ENCODE peak calls at places on chromosomes 7 and 10, in six cellular contexts. V is HCT116, U is hepatocyte, K is PC-9, D is K562, F is H1. A is an unnamed sample.

GRCh38 chr10:77160679-77161078 is 476.9 kb downstream of the KCNMA1 start:
- DNase-seq in D (no peak), F (no peak), V (no peak), K (peak; percentile 90), U (no peak), A (peak; percentile 98)

GRCh38 chr10:124669824-124670654 is 74.1 kb downstream of the FAM53B start:
- DNase-seq in V (no peak), K (no peak), F (no peak), U (no peak), D (no peak), A (no peak)

GRCh38 chr7:23468721-23469149 is 1.6 kb downstream of the IGF2BP3 start:
- DNase-seq in F (no peak), D (peak; percentile 32), K (no peak), V (no peak), U (peak; percentile 46), A (no peak)

GRCh38 chr10:734481-734880 is 45.0 kb upstream of the DIP2C start:
- DNase-seq in F (no peak), D (no peak), K (no peak), V (no peak), U (no peak), A (no peak)

GRCh38 chr7:11830582-11831382 is 1.2 kb downstream of the THSD7A start:
- DNase-seq in D (no peak), F (no peak), K (no peak), U (peak; percentile 19), V (no peak), A (peak; percentile 29)

GRCh38 chr7:44213872-44214595 is 13.3 kb downstream of the YKT6 start:
- DNase-seq in D (peak; percentile 54), U (peak; percentile 70), F (peak; percentile 55), V (peak; percentile 36), K (no peak), A (peak; percentile 40)

GRCh38 chr7:95811846-95812445 is 39.6 kb downstream of the DYNC1I1 start:
- DNase-seq in V (no peak), D (no peak), U (peak; percentile 29), K (no peak), F (no peak), A (peak; percentile 56)

GRCh38 chr10:126350216-126350992 is 37.9 kb downstream of the ADAM12 start:
- DNase-seq in F (no peak), D (no peak), U (no peak), V (peak; percentile 8), K (peak; percentile 88), A (peak; percentile 47)

GRCh38 chr10:93991101-93991500 is 2.6 kb upstream of the PLCE1 start:
- DNase-seq in V (no peak), K (no peak), D (no peak), U (no peak), F (no peak), A (peak; percentile 12)

GRCh38 chr7:8440670-8441069 is 7.3 kb downstream of the NXPH1 start:
- DNase-seq in F (no peak), U (no peak), D (no peak), K (no peak), V (no peak), A (no peak)

GRCh38 chr7:8442814-8443304 is 9.4 kb downstream of the NXPH1 start:
- DNase-seq in F (peak; percentile 97), V (no peak), U (peak; percentile 90), K (no peak), D (peak; percentile 65), A (peak; percentile 33)

GRCh38 chr7:8441602-8442294 is 8.3 kb downstream of the NXPH1 start:
- DNase-seq in D (no peak), F (peak; percentile 68), V (no peak), K (no peak), U (no peak), A (no peak)

GRCh38 chr7:8441106-8441590 is 7.7 kb downstream of the NXPH1 start:
- DNase-seq in D (no peak), K (no peak), U (no peak), V (no peak), F (peak; percentile 60), A (no peak)

DNA sequence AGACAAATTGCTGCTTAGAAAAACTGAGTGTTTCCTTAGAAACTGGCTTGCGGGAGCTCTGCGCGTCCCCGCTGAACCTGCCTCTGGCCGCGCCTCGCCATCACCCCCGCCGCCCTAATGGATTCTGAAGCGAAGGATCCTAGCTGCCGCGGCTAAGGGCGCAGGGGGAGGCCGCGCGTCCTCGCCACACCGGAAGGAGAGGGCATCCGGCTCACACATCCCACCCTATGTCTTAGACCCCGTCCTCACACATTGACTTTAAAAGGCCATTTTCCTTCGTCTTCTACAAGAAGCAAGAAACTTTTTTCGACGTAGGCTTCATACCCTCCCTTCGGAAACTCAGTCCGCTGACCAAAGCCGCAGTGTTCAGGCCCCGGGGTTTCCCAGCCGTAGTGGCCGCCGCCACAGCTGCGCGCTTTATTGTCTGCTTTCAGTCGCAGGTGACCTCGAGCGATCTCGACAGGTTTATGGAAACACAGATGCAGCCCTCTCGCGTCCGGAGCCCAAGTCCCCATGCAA is 8.9 kb downstream of the NXPH1 start:
- DNase-seq in D (no peak), K (no peak), F (no peak), U (no peak), V (no peak), A (no peak)
- TF ChIP-seq EZH2 in D (no peak), K (no peak), F (no peak), U (peak; percentile 80), V (no peak), A (no peak)

DNA sequence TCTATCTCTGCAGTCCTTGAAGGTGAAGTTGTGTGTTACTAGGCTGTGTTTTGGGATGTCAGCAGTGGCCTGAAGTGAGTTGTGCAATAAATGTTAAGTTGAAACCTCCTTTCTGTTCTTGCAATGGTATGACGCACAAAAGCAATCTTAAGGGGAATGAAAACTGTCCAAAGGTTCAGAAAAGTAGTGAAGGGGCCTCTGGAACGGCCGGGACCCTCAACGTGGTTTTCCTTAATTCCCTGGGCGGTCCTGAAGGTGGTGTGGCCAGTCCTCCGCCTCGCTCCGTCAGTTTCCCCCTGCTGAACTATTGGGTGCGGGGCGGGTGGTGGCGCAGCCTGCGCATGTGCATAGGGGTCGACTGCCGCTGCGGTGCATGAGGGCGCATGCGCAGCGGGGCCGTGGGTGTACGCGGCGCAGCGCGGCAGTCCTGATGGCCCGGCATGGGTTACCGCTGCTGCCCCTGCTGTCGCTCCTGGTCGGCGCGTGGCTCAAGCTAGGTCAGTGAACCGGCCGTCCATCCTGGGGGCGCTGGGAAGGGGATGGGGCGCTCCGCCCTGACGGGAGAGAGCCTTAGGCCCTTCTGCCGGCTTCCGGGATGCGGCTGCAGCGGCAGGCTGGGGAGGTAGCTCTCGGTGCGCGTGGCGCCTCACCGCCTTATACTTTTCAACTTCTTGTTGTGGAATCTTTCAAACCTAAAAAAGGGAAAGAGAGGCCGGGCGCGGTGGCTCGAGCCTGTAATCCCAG is at the start of gene SUMF2:
- DNase-seq in F (peak; percentile 93), V (peak; percentile 78), K (peak; percentile 90), D (peak; percentile 97), U (peak; percentile 96), A (peak; percentile 81)
- TF ChIP-seq CTCF in F (no peak), V (no peak), K (peak; percentile 49), D (peak; percentile 32), U (peak; percentile 21), A (no peak)

GRCh38 chr10:113573368-113573767 is 20.5 kb downstream of the HABP2 start:
- DNase-seq in V (no peak), D (no peak), F (no peak), U (no peak), K (no peak), A (no peak)

GRCh38 chr10:113581092-113581491 is 28.2 kb downstream of the HABP2 start:
- DNase-seq in D (no peak), K (no peak), V (no peak), U (no peak), F (no peak), A (no peak)

GRCh38 chr10:113578766-113579165 is 25.9 kb downstream of the HABP2 start:
- DNase-seq in F (no peak), V (no peak), D (no peak), K (no peak), U (no peak), A (no peak)

GRCh38 chr10:113572520-113573290 is 19.9 kb downstream of the HABP2 start:
- DNase-seq in F (no peak), D (no peak), K (no peak), U (no peak), V (no peak), A (no peak)

DNA sequence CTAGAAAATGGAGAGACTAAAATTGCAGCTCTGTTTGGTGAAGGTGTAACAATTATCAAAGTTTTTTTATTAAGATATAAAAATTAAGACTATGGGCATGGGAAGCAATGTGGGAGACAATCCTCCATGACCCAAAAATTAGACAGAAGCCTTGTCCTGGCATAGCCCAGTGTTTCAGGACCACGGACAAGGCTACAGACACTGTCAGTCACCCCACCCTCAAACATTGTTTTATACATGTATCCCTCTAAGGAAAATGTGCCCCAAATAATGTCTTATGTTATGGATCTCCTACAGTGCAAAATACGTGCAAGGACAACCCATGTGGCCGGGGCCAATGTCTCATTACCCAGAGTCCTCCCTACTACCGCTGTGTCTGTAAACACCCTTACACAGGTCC is 24.0 kb downstream of the HABP2 start:
- DNase-seq in U (peak; percentile 46), K (no peak), V (no peak), D (peak; percentile 13), F (peak; percentile 53), A (peak; percentile 14)
- H3K4me2 ChIP-seq in U (no peak overlapping the region), K (no peak overlapping the region), V (no peak overlapping the region), D (no peak overlapping the region), F (no peak overlapping the region), A (no peak overlapping the region)

DNA sequence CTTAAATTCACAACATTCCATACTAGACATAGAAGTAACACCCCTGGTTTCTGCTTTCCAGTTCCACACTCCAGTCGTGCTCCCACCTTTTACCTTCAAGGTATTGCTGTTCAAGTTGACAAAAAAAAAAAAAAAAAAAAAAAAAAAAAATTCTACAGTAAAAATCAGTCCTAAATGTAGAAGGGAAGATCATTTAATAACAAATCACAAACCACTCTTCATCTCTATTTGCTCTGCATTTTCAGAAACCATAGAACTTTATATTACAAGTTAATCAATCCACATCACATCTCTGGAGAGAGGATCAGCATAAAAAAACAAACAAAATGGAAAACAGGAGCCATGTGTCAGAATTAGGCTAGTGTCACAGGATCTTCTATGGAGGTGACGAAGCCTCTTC is 206.3 kb upstream of the KLF14 start:
- DNase-seq in D (no peak), V (no peak), U (no peak), K (no peak), F (no peak), A (no peak)
- TF ChIP-seq EZH2 in D (no peak), V (no peak), U (no peak), K (no peak), F (no peak), A (no peak)

DNA sequence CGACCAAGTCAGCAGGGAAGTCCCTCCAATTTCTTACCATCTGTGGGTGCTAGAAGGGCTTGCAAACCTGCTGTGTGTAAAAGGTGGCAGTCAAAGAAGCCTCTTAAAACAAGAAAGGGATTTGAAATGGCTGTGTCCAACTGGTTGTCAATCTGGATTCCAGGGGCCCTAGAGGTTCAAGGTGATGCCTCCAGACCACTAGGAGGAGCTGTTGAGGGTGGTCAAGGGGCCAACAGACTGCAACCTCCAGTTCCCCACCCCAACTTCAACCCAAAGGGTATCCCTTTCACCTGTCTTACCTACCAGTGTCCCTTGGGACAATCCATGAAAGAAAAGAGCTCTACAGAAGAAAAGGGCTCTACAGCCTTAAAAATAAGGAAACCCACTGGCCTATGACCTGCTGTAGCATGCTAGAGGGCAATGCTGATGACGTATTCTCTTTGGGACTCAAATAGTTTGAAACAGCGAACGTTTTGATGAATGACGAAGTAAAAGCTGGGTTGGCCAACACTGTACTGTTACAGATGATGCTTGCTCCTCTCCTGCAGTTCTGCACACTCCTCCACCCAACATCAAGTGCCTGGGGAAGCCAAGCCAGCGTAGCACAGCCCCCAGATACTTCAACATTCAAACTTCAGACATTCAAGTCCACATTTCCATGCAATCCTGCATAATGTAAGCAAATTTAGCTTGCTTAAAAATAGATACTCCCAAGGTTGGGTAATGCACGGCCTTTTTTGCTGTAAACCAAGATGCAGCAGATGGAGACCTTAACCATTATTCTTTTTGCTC is 46.0 kb upstream of the WDR11 start:
- DNase-seq in V (peak; percentile 4), D (no peak), U (no peak), F (no peak), K (no peak), A (no peak)
- TF ChIP-seq CTCF in V (no peak), D (no peak), U (no peak), F (peak; percentile 38), K (no peak), A (no peak)